ENCODE peak calls at places on chromosomes 12 and 14, in four cellular contexts. D, E, F and S are unnamed samples.

GRCh38 chr14:66046035-66046434 is 440.1 kb upstream of the CCDC196 start:
- DNase-seq in D (no peak), F (no peak), E (no peak), S (no peak)

GRCh38 chr14:98594156-98594555 is 677.8 kb downstream of the BCL11B start:
- DNase-seq in D (no peak), F (no peak), E (no peak), S (no peak)

GRCh38 chr14:77505031-77505430 is 6.4 kb upstream of the ISM2 start:
- DNase-seq in E (no peak), D (no peak), F (no peak), S (no peak)

GRCh38 chr14:76977793-76978730 is 50.4 kb downstream of the IRF2BPL start:
- DNase-seq in F (no peak), D (peak), E (peak), S (peak)

GRCh38 chr12:95700316-95700785 is 90.2 kb downstream of the NTN4 start:
- DNase-seq in F (peak), E (no peak), D (no peak), S (no peak)

GRCh38 chr12:52822771-52823510 is 9.0 kb upstream of the KRT4 start:
- DNase-seq in E (no peak), D (no peak), F (no peak), S (no peak)

GRCh38 chr12:88985011-88985410 is 367.3 kb downstream of the DUSP6 start:
- DNase-seq in D (no peak), F (no peak), E (no peak), S (no peak)

GRCh38 chr12:53232641-53233538 is 881 bp upstream of the RARG start:
- DNase-seq in E (no peak), F (no peak), D (peak), S (no peak)

GRCh38 chr14:67733609-67734008 is 31.9 kb downstream of the RDH12 start:
- DNase-seq in F (no peak), D (no peak), E (no peak), S (no peak)

GRCh38 chr14:105087308-105087962 is 22.2 kb upstream of the GPR132 start:
- DNase-seq in F (no peak), E (no peak), D (no peak), S (no peak)

GRCh38 chr12:47188576-47189441 is 109.0 kb upstream of the AMIGO2 start:
- DNase-seq in F (peak), E (no peak), D (no peak), S (no peak)

GRCh38 chr12:20490213-20490612 is 121.9 kb downstream of the PDE3A start:
- DNase-seq in F (no peak), D (no peak), E (no peak), S (no peak)

GRCh38 chr12:90543393-90543792 is 411.6 kb downstream of the CCER1 start:
- DNase-seq in F (no peak), D (no peak), E (no peak), S (no peak)

GRCh38 chr12:6735448-6736191 is 11.8 kb downstream of the COPS7A start:
- DNase-seq in D (no peak), E (peak), F (no peak), S (peak)

GRCh38 chr12:106297075-106297474 is 5.5 kb upstream of the TCP11L2 start:
- DNase-seq in E (no peak), D (no peak), F (no peak), S (no peak)

GRCh38 chr14:56501909-56502530 is 77.6 kb upstream of the TMEM260 start:
- DNase-seq in E (no peak), F (no peak), D (no peak), S (no peak)

GRCh38 chr14:84340938-84341337 is 1189.0 kb upstream of the FLRT2 start:
- DNase-seq in F (no peak), D (no peak), E (no peak), S (no peak)

GRCh38 chr12:113911971-113912760 is 54.0 kb downstream of the RBM19 start:
- DNase-seq in E (no peak), D (no peak), F (no peak), S (no peak)

GRCh38 chr12:44874981-44875416 is 1.1 kb downstream of the NELL2 start:
- DNase-seq in F (no peak), D (no peak), E (no peak), S (no peak)

GRCh38 chr14:93956514-93957332 is 19.6 kb downstream of the ASB2 start:
- DNase-seq in D (no peak), E (no peak), F (no peak), S (no peak)

GRCh38 chr12:132597333-132598283 is 12.8 kb downstream of the LRCOL1 start:
- DNase-seq in E (no peak), F (no peak), D (no peak), S (no peak)

GRCh38 chr14:104735830-104736642 is 12.0 kb downstream of the ADSS1 start:
- DNase-seq in E (no peak), D (no peak), F (peak), S (peak)

GRCh38 chr14:61322011-61322798 is 826 bp downstream of the PRKCH start:
- DNase-seq in E (no peak), F (no peak), D (no peak), S (no peak)

GRCh38 chr14:35406811-35407630 is 2.5 kb upstream of the NFKBIA start:
- DNase-seq in F (no peak), D (no peak), E (no peak), S (no peak)

GRCh38 chr12:3885179-3886094 is 12.2 kb upstream of the PARP11 start:
- DNase-seq in F (no peak), E (peak), D (no peak), S (no peak)

GRCh38 chr12:83005534-83006197 is 319.0 kb downstream of the TMTC2 start:
- DNase-seq in F (no peak), E (no peak), D (no peak), S (no peak)

GRCh38 chr12:92068441-92068840 is 77.2 kb downstream of the BTG1 start:
- DNase-seq in F (no peak), D (no peak), E (no peak), S (no peak)

GRCh38 chr14:20671597-20672283 is 12.6 kb upstream of the RNASE4 start:
- DNase-seq in D (no peak), E (no peak), F (no peak), S (no peak)

GRCh38 chr12:131340616-131341210 is 370.2 kb upstream of the SFSWAP start:
- DNase-seq in F (no peak), E (no peak), D (no peak), S (no peak)

GRCh38 chr12:54998958-54999510 is 14.5 kb upstream of the TESPA1 start:
- DNase-seq in D (no peak), F (no peak), E (no peak), S (no peak)

GRCh38 chr14:29489911-29490310 is 437.7 kb downstream of the PRKD1 start:
- DNase-seq in D (no peak), E (no peak), F (no peak), S (no peak)

GRCh38 chr14:29486132-29486531 is 441.5 kb downstream of the PRKD1 start:
- DNase-seq in F (peak), E (no peak), D (no peak), S (no peak)
- TF ChIP-seq CTCF in F (peak), E (no peak), D (no peak), S (no peak)

GRCh38 chr12:5493018-5493417 is 61.1 kb downstream of the NTF3 start:
- DNase-seq in F (no peak), E (no peak), D (no peak), S (no peak)
- TF ChIP-seq CTCF in F (peak), E (no peak), D (no peak), S (no peak)

GRCh38 chr14:60188115-60188514 is 22.9 kb upstream of the DHRS7 start:
- DNase-seq in D (no peak), F (no peak), E (no peak), S (no peak)
- TF ChIP-seq CTCF in D (no peak), F (no peak), E (no peak), S (no peak)

GRCh38 chr12:27840229-27840999 is 60.4 kb upstream of the MANSC4 start:
- DNase-seq in D (no peak), E (no peak), F (no peak), S (no peak)
- TF ChIP-seq CTCF in D (no peak), E (no peak), F (peak), S (peak)

GRCh38 chr12:117092511-117092780 is 6.8 kb downstream of the TESC start:
- DNase-seq in F (no peak), D (no peak), E (no peak), S (no peak)
- TF ChIP-seq CTCF in F (no peak), D (no peak), E (no peak), S (no peak)

GRCh38 chr12:23528316-23528715 is 421.2 kb downstream of the SOX5 start:
- DNase-seq in E (no peak), F (no peak), D (no peak), S (no peak)
- TF ChIP-seq CTCF in E (no peak), F (no peak), D (no peak), S (no peak)

GRCh38 chr12:118065380-118065779 is 4.4 kb upstream of the WSB2 start:
- DNase-seq in F (no peak), D (no peak), E (no peak), S (no peak)

GRCh38 chr12:118061011-118061875 is at the start of gene WSB2:
- DNase-seq in D (peak), E (peak), F (no peak), S (no peak)

GRCh38 chr12:118061876-118062791 is 1.2 kb upstream of the WSB2 start:
- DNase-seq in F (no peak), D (no peak), E (no peak), S (no peak)

GRCh38 chr12:118063567-118064391 is 2.8 kb upstream of the WSB2 start:
- DNase-seq in E (no peak), F (no peak), D (no peak), S (no peak)

GRCh38 chr12:118064608-118065007 is 3.6 kb upstream of the WSB2 start:
- DNase-seq in D (no peak), E (peak), F (no peak), S (no peak)
- TF ChIP-seq CTCF in D (no peak), E (peak), F (peak), S (peak)

GRCh38 chr12:32296541-32296940 is 102.8 kb upstream of the FGD4 start:
- DNase-seq in E (no peak), F (no peak), D (no peak), S (no peak)

GRCh38 chr12:32298917-32299316 is 100.4 kb upstream of the FGD4 start:
- DNase-seq in E (no peak), D (no peak), F (peak), S (no peak)

GRCh38 chr12:32292175-32292574 is 107.2 kb upstream of the FGD4 start:
- DNase-seq in D (no peak), F (no peak), E (no peak), S (no peak)

GRCh38 chr12:32290411-32290810 is 108.9 kb upstream of the FGD4 start:
- DNase-seq in F (no peak), D (no peak), E (no peak), S (no peak)

DNA sequence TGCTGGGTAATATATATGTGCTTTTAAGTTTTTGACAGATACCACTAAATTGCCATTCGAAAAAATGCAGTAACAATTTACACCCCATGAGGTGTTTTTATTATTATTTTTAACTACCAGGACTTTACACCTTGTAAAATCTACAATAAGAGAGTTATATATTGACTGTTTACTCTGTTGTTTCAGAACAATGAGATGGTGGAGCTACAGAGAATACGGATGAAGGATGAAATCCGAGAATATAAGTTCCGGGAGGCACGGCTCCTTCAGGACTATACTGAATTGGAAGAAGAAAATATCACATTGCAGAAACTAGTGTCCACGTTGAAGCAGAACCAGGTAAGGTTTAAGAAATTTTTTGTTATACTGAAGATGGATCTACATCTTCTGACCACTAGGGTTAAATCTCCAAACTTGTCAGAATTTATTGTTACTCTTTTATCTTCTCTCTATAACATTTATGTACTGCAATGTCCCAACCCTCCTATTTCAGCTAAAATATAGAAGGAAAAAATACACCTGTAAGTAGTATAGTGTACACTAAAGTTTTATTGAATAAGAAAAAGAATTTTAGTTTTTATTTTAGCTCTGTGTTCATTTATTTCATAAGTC is 105.4 kb upstream of the FGD4 start:
- DNase-seq in E (no peak), F (no peak), D (no peak), S (no peak)
- TF ChIP-seq CTCF in E (no peak), F (no peak), D (no peak), S (no peak)

DNA sequence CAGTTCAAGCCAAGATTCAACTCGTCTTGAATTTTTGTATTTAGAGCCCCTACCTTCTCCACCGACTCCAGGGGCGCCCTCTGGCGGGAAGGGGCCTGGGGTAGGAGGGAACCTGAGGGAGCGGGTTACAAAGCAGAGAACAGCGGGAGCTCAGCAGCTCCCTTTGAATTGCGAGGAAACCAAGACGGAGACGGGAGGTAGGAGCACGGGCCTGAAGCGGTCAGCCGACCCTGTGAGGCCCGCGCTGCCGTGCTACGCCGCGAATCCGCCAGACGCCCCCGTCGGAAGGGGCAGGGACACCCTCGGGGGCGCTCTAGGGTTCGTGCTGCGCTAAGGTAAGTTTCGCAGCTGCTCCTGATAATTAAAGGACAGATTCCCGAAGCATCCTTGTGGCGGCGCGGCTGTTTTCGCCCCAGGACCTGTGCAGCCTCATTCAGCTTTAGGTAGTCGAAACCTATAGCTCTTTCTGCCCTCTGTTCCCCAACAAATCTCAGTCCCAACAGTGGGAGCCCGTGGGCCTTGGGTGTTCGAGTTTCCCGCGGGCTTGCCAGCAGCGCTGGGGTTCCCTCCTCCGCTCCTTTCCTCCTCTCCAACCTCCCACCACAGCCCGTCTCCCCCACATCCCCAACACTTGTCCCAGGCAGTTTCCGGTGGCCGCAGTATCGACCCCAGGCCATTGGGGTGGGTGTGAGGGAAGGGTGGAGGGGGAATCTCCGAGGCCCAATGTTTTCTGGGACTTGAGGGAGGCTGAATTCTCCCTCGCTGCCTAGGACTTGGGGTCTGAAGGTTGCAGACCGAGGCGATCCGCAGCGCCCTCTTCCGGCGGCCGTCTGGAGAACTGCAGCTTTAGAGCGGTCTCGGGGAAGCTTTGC is 5.1 kb upstream of the NKX2-1 start:
- DNase-seq in E (no peak), F (no peak), D (no peak), S (no peak)
- TF ChIP-seq CTCF in E (no peak), F (peak), D (no peak), S (no peak)